ENCODE peak calls at places on chromosomes 11 and 22, in seven cellular contexts. Z is AG20443, I is ELR, M is Kasumi-1, P is non-pigmented ciliary epithelial cell, W is GM12892, T is ovary. G is an unnamed sample.

GRCh38 chr11:120134931-120135228 is 3.0 kb downstream of the TRIM29 start:
- DNase-seq in Z (no peak), I (no peak), M (no peak), P (no peak), W (no peak), T (peak; percentile 5), G (no peak)

GRCh38 chr11:15673408-15673811 is 558.7 kb downstream of the INSC start:
- DNase-seq in Z (no peak), I (no peak), M (no peak), P (no peak), W (no peak), T (no peak), G (no peak)

GRCh38 chr11:76756341-76756771 is 26.8 kb upstream of the TSKU start:
- DNase-seq in Z (no peak), I (no peak), M (no peak), P (no peak), W (no peak), T (peak; percentile 29), G (no peak)

GRCh38 chr22:22595001-22595835 is 36.2 kb upstream of the PRAME start:
- DNase-seq in Z (no peak), I (no peak), M (no peak), P (no peak), W (no peak), T (no peak), G (no peak)

GRCh38 chr22:41899110-41899509 is 15.8 kb downstream of the SHISA8 start:
- DNase-seq in Z (no peak), I (no peak), M (no peak), P (no peak), W (no peak), T (no peak), G (no peak)

GRCh38 chr11:62193954-62194353 is 3.9 kb downstream of the SCGB1D1 start:
- DNase-seq in Z (no peak), I (no peak), M (no peak), P (no peak), W (no peak), T (no peak), G (no peak)

GRCh38 chr11:16859651-16860050 is 121.2 kb downstream of the C11orf58 start:
- DNase-seq in Z (no peak), I (no peak), M (no peak), P (no peak), W (no peak), T (no peak), G (no peak)

GRCh38 chr11:49405743-49406142 is 197.3 kb upstream of the FOLH1 start:
- DNase-seq in Z (peak; percentile 0), I (no peak), M (no peak), P (no peak), W (no peak), T (no peak), G (no peak)

GRCh38 chr11:71451596-71452353 is 1.2 kb upstream of the NADSYN1 start:
- DNase-seq in Z (no peak), I (no peak), M (peak; percentile 48), P (no peak), W (no peak), T (no peak), G (no peak)

GRCh38 chr11:106961518-106961917 is 56.8 kb downstream of the GUCY1A2 start:
- DNase-seq in Z (peak; percentile 30), I (peak; percentile 83), M (no peak), P (peak; percentile 84), W (no peak), T (no peak), G (no peak)